ENCODE peak calls at places on chromosomes 12 and 14, in eight cellular contexts. L is PC-9, V is right lobe of liver, K is lower lobe of right lung, T is astrocyte of the spinal cord, J is pancreas, A is foreskin fibroblast, G is osteoblast. Q is an unnamed sample.

GRCh38 chr14:33686856-33687255 is 264.0 kb downstream of the EGLN3 start:
- DNase-seq in V (no peak), J (no peak), T (no peak), A (no peak), K (no peak), G (no peak), L (no peak), Q (no peak)

GRCh38 chr14:89422181-89422951 is 5.3 kb upstream of the FOXN3 start:
- DNase-seq in L (no peak), A (peak), V (no peak), K (no peak), T (no peak), J (no peak), G (no peak), Q (peak)

GRCh38 chr14:95291859-95292542 is 27.7 kb downstream of the CLMN start:
- DNase-seq in A (peak), K (no peak), T (peak), V (no peak), G (peak), L (no peak), J (peak), Q (peak)

GRCh38 chr12:45612044-45612794 is 117.3 kb upstream of the ARID2 start:
- DNase-seq in A (peak), G (no peak), T (peak), J (no peak), L (no peak), V (no peak), K (no peak), Q (no peak)

GRCh38 chr12:27511031-27511722 is 12.8 kb upstream of the PPFIBP1 start:
- DNase-seq in K (no peak), L (no peak), T (peak), G (no peak), J (no peak), V (no peak), A (peak), Q (no peak)

GRCh38 chr12:54028324-54029201 is at the start of gene HOXC6:
- DNase-seq in V (no peak), T (peak), L (no peak), G (no peak), A (peak), J (no peak), K (no peak), Q (no peak)

GRCh38 chr14:32593290-32593942 is 264.3 kb downstream of the AKAP6 start:
- DNase-seq in K (no peak), A (peak), G (peak), T (peak), V (no peak), J (no peak), L (no peak), Q (no peak)

GRCh38 chr14:70698288-70698687 is 56.6 kb downstream of the TTC9 start:
- DNase-seq in L (peak), T (peak), V (no peak), G (peak), J (no peak), K (no peak), A (peak), Q (no peak)

GRCh38 chr14:32434180-32434579 is 105.1 kb downstream of the AKAP6 start:
- DNase-seq in T (no peak), V (no peak), L (no peak), K (no peak), G (no peak), J (no peak), A (no peak), Q (no peak)

GRCh38 chr12:76720068-76720467 is 43.8 kb upstream of the ZDHHC17 start:
- DNase-seq in J (no peak), T (peak), L (peak), G (no peak), A (peak), K (no peak), V (no peak), Q (no peak)

GRCh38 chr14:81450100-81450531 is 50.0 kb upstream of the STON2 start:
- DNase-seq in L (no peak), G (no peak), K (no peak), T (peak), A (peak), V (no peak), J (no peak), Q (no peak)

GRCh38 chr12:34289431-34290190 is 267.3 kb downstream of the ALG10 start:
- DNase-seq in V (peak), A (no peak), L (no peak), J (peak), G (no peak), T (no peak), K (peak), Q (no peak)

GRCh38 chr12:98475565-98475908 is 39.9 kb upstream of the TMPO start:
- DNase-seq in V (no peak), K (no peak), J (no peak), L (no peak), G (no peak), T (no peak), A (no peak), Q (no peak)

GRCh38 chr14:61671086-61671485 is 24.2 kb upstream of the HIF1A start:
- DNase-seq in A (no peak), L (no peak), K (no peak), V (no peak), J (no peak), T (no peak), G (no peak), Q (no peak)

GRCh38 chr12:67391656-67392055 is 122.5 kb downstream of the CAND1 start:
- DNase-seq in J (no peak), L (no peak), V (no peak), A (no peak), T (no peak), K (no peak), G (no peak), Q (no peak)

GRCh38 chr12:67391034-67391433 is 121.9 kb downstream of the CAND1 start:
- DNase-seq in K (no peak), J (no peak), L (no peak), V (no peak), G (no peak), T (no peak), A (no peak), Q (no peak)

GRCh38 chr12:67394600-67394999 is 125.4 kb downstream of the CAND1 start:
- DNase-seq in V (no peak), L (no peak), G (peak), T (peak), K (no peak), J (peak), A (peak), Q (no peak)
- TF ChIP-seq CTCF in V (no peak), L (no peak), G (peak), T (peak), K (no peak), J (no peak), A (no peak), Q (no peak)

GRCh38 chr12:49662998-49663843 is 39.9 kb downstream of the PRPF40B start:
- DNase-seq in G (peak), J (no peak), V (peak), L (no peak), T (peak), K (peak), A (peak), Q (no peak)

GRCh38 chr12:49659753-49660152 is 36.4 kb downstream of the PRPF40B start:
- DNase-seq in V (no peak), K (no peak), G (no peak), A (no peak), L (no peak), J (no peak), T (no peak), Q (no peak)

GRCh38 chr12:49664167-49664566 is 40.8 kb downstream of the PRPF40B start:
- DNase-seq in K (no peak), A (no peak), J (no peak), T (no peak), L (no peak), G (no peak), V (no peak), Q (no peak)

GRCh38 chr12:49658276-49658675 is 34.9 kb downstream of the PRPF40B start:
- DNase-seq in A (no peak), V (no peak), G (no peak), T (no peak), J (peak), L (no peak), K (no peak), Q (no peak)

GRCh38 chr12:49661191-49661590 is 37.8 kb downstream of the PRPF40B start:
- DNase-seq in K (no peak), V (no peak), L (no peak), J (no peak), G (no peak), T (no peak), A (no peak), Q (no peak)
- H3K4me3 ChIP-seq in K (no peak), V (no peak), L (no peak), J (no peak), G (no peak), T (no peak), A (no peak), Q (no peak)

DNA sequence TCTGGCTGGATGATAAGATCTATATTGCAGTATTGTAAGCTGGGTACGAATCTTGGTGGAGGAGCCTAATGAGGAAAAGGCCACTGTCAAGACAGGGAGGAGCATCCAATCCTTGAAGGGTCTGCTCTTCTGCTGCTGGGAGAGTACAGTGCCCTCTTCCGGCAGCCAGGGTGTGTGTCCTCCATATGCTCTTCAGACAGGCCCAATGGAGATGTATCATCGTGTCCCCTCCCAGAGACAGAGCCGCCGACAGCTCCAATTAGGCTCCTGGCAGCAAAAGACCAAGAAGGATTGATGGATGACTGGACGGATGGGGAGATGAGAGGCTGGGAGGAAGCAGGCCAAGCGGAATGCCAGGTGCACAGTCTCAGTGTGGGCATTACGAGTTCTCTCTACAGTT is 51.6 kb upstream of the PIWIL1 start:
- DNase-seq in G (no peak), L (no peak), J (no peak), A (no peak), K (no peak), V (no peak), T (no peak), Q (no peak)
- TF ChIP-seq CTCF in G (no peak), L (peak), J (no peak), A (no peak), K (no peak), V (no peak), T (no peak), Q (peak)

GRCh38 chr14:73712540-73713141 is 1.5 kb downstream of the PNMA1 start:
- DNase-seq in A (peak), L (no peak), G (peak), K (no peak), J (no peak), T (peak), V (no peak), Q (no peak)
- H3K4me3 ChIP-seq in A (peak), L (peak), G (peak), K (peak), J (peak), T (peak), V (peak), Q (peak)

DNA sequence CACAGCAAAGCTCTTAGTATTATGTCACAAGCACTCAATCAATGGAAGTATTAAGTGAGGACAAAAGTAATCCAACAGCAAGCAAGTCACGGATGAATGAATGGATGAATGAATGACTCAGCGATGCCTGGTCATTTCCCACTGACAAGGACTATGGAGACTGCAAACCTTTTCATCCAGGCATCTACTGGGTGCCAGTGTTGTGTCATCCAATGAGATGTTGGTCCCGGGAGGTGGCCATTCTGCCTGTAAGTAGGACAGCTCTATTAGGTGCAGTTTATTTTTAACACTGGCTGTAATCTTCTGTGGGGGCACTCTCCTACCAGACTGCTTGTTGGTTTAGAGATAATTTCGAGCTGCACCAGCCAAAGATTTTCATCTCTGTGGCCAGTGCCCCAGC is 39.4 kb downstream of the STAB2 start:
- DNase-seq in T (peak), K (no peak), V (peak), L (no peak), J (no peak), A (peak), G (peak), Q (peak)
- TF ChIP-seq CTCF in T (peak), K (no peak), V (peak), L (no peak), J (no peak), A (no peak), G (peak), Q (peak)

GRCh38 chr12:6538420-6539275 is 4.3 kb downstream of the GAPDH start:
- DNase-seq in T (no peak), L (no peak), G (peak), K (no peak), A (peak), J (no peak), V (no peak), Q (no peak)
- H3K4me3 ChIP-seq in T (no peak), L (no peak), G (no peak), K (no peak), A (no peak), J (no peak), V (no peak), Q (no peak)

GRCh38 chr14:100038065-100038464 is 27.2 kb upstream of the EVL start:
- DNase-seq in V (no peak), L (no peak), A (no peak), J (no peak), G (no peak), K (no peak), T (no peak), Q (peak)

GRCh38 chr14:100037351-100037750 is 27.9 kb upstream of the EVL start:
- DNase-seq in T (no peak), V (no peak), G (no peak), J (no peak), A (peak), K (no peak), L (no peak), Q (peak)

GRCh38 chr14:100032749-100033148 is 32.5 kb upstream of the EVL start:
- DNase-seq in V (no peak), G (no peak), T (no peak), K (no peak), A (no peak), J (no peak), L (no peak), Q (peak)

GRCh38 chr14:100033347-100034052 is 31.7 kb upstream of the EVL start:
- DNase-seq in T (no peak), A (no peak), K (no peak), V (no peak), J (no peak), L (peak), G (no peak), Q (peak)

DNA sequence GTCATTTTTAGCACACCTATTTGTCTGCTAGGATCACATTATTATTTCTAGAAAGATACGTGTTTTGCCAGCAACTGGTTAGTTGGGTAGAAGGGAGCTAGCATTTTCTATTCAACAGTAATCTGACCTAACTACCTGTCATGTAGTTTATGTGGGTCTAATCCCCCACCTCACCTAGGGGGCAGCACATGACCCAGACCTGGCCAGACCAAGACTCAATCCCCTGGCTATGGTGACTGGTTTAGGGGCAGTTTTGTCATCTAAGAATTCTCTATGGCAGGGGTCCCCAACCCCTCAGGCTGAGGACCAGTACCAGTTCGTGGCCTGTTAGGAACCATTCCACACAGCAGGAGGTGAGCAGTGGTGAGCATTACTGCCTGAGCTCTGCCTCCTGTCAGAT is 29.5 kb upstream of the EVL start:
- DNase-seq in L (no peak), A (no peak), T (no peak), J (no peak), G (no peak), V (no peak), K (no peak), Q (no peak)
- TF ChIP-seq CTCF in L (no peak), A (no peak), T (no peak), J (no peak), G (no peak), V (no peak), K (no peak), Q (no peak)

GRCh38 chr12:66742508-66743367 is 63.9 kb upstream of the GRIP1 start:
- DNase-seq in G (no peak), J (no peak), K (no peak), A (no peak), V (no peak), L (no peak), T (no peak), Q (no peak)
- H3K4me3 ChIP-seq in G (no peak), J (no peak), K (no peak), A (no peak), V (no peak), L (no peak), T (no peak), Q (no peak)

Q was measured in LNCaP clone FGC.